ENCODE peak calls at places on chromosomes 6 and 20, in six cellular contexts. O is spleen, U is lower lobe of right lung, G is breast epithelium, D is tibial artery, X is mammary epithelial cell. Y is an unnamed sample.

GRCh38 chr20:1809611-1810510 is 85.3 kb upstream of the SIRPA start:
- DNase-seq in O (no peak), U (no peak), G (no peak), D (peak; percentile 45), X (peak; percentile 77), Y (no peak)

GRCh38 chr6:131213501-131213990 is 78.3 kb downstream of the AKAP7 start:
- DNase-seq in O (no peak), U (no peak), G (no peak), D (no peak), X (no peak), Y (no peak)

GRCh38 chr6:160750276-160750689 is 48.2 kb downstream of the PLG start:
- DNase-seq in O (no peak), U (no peak), G (no peak), D (no peak), X (peak; percentile 25), Y (no peak)

GRCh38 chr6:38427492-38428210 is 212.1 kb downstream of the BTBD9 start:
- DNase-seq in O (no peak), U (no peak), G (no peak), D (no peak), X (no peak), Y (no peak)

GRCh38 chr6:164927288-164928040 is 381.9 kb downstream of the C6orf118 start:
- DNase-seq in O (peak; percentile 87), U (peak; percentile 60), G (peak; percentile 64), D (peak; percentile 70), X (peak; percentile 23), Y (no peak)

GRCh38 chr6:79385333-79385732 is 150.9 kb upstream of the HMGN3 start:
- DNase-seq in O (no peak), U (no peak), G (no peak), D (no peak), X (no peak), Y (no peak)

GRCh38 chr6:2791124-2792050 is 26.2 kb downstream of the WRNIP1 start:
- DNase-seq in O (no peak), U (peak; percentile 69), G (no peak), D (peak; percentile 84), X (peak; percentile 82), Y (peak; percentile 73)

GRCh38 chr20:58481541-58482021 is 33.6 kb downstream of the APCDD1L start:
- DNase-seq in O (no peak), U (no peak), G (no peak), D (no peak), X (peak; percentile 29), Y (no peak)

GRCh38 chr6:42509765-42510164 is 54.1 kb upstream of the UBR2 start:
- DNase-seq in O (no peak), U (no peak), G (no peak), D (no peak), X (no peak), Y (no peak)

GRCh38 chr6:26312501-26313390 is 52.3 kb upstream of the BTN3A2 start:
- DNase-seq in O (peak; percentile 89), U (peak; percentile 72), G (peak; percentile 87), D (peak; percentile 84), X (peak; percentile 81), Y (peak; percentile 82)

GRCh38 chr20:3092611-3093379 is 8.3 kb upstream of the AVP start:
- DNase-seq in O (peak; percentile 83), U (no peak), G (no peak), D (no peak), X (no peak), Y (no peak)

GRCh38 chr6:34924831-34925613 is 36.0 kb downstream of the ANKS1A start:
- DNase-seq in O (no peak), U (no peak), G (no peak), D (no peak), X (no peak), Y (no peak)

GRCh38 chr6:13700232-13700631 is 11.4 kb downstream of the RANBP9 start:
- DNase-seq in O (no peak), U (no peak), G (no peak), D (no peak), X (no peak), Y (no peak)

GRCh38 chr6:4788953-4789584 is 12.9 kb downstream of the CDYL start:
- DNase-seq in O (peak; percentile 87), U (no peak), G (no peak), D (no peak), X (no peak), Y (no peak)

GRCh38 chr6:34274129-34274528 is 25.3 kb upstream of the SMIM29 start:
- DNase-seq in O (no peak), U (no peak), G (no peak), D (no peak), X (no peak), Y (no peak)

GRCh38 chr6:101541873-101542272 is 148.4 kb downstream of the GRIK2 start:
- DNase-seq in O (no peak), U (no peak), G (no peak), D (no peak), X (no peak), Y (no peak)

GRCh38 chr6:117272032-117272866 is 6.9 kb downstream of the VGLL2 start:
- DNase-seq in O (no peak), U (no peak), G (no peak), D (no peak), X (no peak), Y (no peak)

GRCh38 chr6:71375676-71376075 is 87.1 kb downstream of the OGFRL1 start:
- DNase-seq in O (no peak), U (no peak), G (no peak), D (no peak), X (peak; percentile 85), Y (no peak)

GRCh38 chr20:19077370-19078220 is 134.8 kb upstream of the SLC24A3 start:
- DNase-seq in O (no peak), U (no peak), G (no peak), D (no peak), X (no peak), Y (no peak)

GRCh38 chr20:14449323-14449722 is 111.9 kb upstream of the FLRT3 start:
- DNase-seq in O (no peak), U (no peak), G (no peak), D (no peak), X (peak; percentile 71), Y (no peak)

GRCh38 chr6:131387706-131388455 is 185.1 kb upstream of the ARG1 start:
- DNase-seq in O (no peak), U (no peak), G (no peak), D (no peak), X (no peak), Y (no peak)

GRCh38 chr6:125821825-125822281 is 31.1 kb downstream of the NCOA7 start:
- DNase-seq in O (no peak), U (no peak), G (no peak), D (no peak), X (peak; percentile 21), Y (no peak)

GRCh38 chr6:157984165-157984564 is 2.5 kb downstream of the SYNJ2 start:
- DNase-seq in O (no peak), U (no peak), G (no peak), D (peak; percentile 42), X (no peak), Y (no peak)

GRCh38 chr6:83461438-83461837 is 30.6 kb upstream of the ME1 start:
- DNase-seq in O (no peak), U (no peak), G (no peak), D (no peak), X (no peak), Y (no peak)

GRCh38 chr6:164022632-164023031 is 608.1 kb downstream of the QKI start:
- DNase-seq in O (peak; percentile 70), U (no peak), G (no peak), D (no peak), X (no peak), Y (no peak)

GRCh38 chr20:34018166-34018565 is 24.5 kb downstream of the RALY start:
- DNase-seq in O (no peak), U (no peak), G (no peak), D (no peak), X (no peak), Y (no peak)
- TF ChIP-seq CTCF in O (no peak), U (no peak), G (no peak), D (no peak), X (no peak), Y (no peak)

DNA sequence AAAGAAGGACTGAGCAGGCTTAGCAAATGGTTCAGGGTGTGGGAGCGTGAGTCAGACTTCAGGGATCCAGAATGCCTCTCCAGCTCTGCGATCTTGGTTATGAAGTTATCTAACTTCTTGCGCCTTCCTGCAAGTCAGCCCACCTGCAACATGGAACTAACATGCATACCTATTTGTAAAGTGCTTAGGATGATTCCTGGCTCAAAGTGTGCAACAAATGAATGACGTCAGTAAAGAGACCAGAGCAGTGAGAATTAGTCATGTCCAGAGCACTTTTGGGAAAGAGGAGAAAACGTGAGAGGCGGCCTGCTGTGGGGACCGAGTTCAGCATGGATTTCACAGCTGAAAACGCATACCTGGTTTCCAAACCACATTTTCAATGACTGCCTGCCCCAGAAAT is 610.0 kb upstream of the CDH4 start:
- DNase-seq in O (no peak), U (no peak), G (no peak), D (no peak), X (no peak), Y (no peak)
- H3K9me3 ChIP-seq in O (no peaks in the 10 kb centered on the region), U (no peaks in the 10 kb centered on the region), G (no peaks in the 10 kb centered on the region), D (no peaks in the 10 kb centered on the region), X (no peaks in the 10 kb centered on the region), Y (no peaks in the 10 kb centered on the region)

GRCh38 chr20:4216142-4216735 is 200.9 kb upstream of the RNF24 start:
- DNase-seq in O (peak; percentile 19), U (no peak), G (no peak), D (no peak), X (no peak), Y (no peak)

GRCh38 chr20:4220756-4221155 is 205.4 kb upstream of the RNF24 start:
- DNase-seq in O (peak; percentile 3), U (no peak), G (no peak), D (no peak), X (no peak), Y (no peak)

GRCh38 chr20:4217349-4217761 is 202.0 kb upstream of the RNF24 start:
- DNase-seq in O (peak; percentile 31), U (no peak), G (no peak), D (no peak), X (peak; percentile 31), Y (no peak)

GRCh38 chr20:4216866-4217265 is 201.5 kb upstream of the RNF24 start:
- DNase-seq in O (peak; percentile 54), U (no peak), G (no peak), D (no peak), X (no peak), Y (no peak)

DNA sequence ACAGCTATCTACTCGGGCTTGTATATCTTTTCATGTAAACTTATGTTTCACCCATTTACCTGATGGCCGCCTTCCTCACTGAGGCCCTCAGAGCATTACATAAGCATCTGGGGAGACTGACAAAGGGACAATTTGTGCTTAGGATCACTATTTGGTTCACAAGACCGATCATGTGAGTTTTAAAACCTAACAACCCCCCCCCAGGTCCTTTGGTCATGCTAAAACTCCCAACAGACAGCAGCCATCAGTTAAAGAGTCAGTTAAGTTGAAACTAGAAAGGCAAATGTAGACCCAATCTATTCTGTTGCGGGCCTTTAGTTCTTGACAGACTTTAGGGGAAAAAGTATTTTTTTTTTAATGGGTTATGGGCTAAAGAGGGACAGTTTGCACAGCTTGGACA is 205.0 kb upstream of the RNF24 start:
- DNase-seq in O (no peak), U (no peak), G (no peak), D (no peak), X (no peak), Y (no peak)
- TF ChIP-seq CTCF in O (no peak), U (no peak), G (no peak), D (no peak), X (no peak), Y (no peak)

DNA sequence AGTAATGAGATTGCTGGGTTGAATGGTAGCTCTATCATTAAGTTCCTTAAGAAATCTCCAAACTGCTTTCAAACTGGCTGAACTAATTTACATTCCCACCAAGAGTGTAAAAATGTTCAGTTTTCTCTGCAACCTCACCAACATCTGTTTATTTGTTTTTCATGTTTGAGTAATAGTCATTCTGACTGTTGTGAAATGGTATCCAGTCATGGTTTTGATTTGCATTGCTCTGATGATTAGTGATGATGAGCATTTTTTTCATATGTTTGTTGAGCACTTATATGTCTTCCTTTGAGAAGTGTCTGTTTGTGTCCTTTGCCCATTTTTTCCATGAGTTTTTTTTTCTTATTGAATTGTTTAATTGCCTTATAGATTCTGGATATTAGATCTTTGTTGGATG is 24.9 kb downstream of the DEFB125 start:
- DNase-seq in O (no peak), U (no peak), G (no peak), D (no peak), X (peak; percentile 6), Y (no peak)
- H3K9me3 ChIP-seq in O (no peaks in the 10 kb centered on the region), U (no peaks in the 10 kb centered on the region), G (no peaks in the 10 kb centered on the region), D (peaks cover 9% of the 10 kb centered on the region), X (no peaks in the 10 kb centered on the region), Y (no peaks in the 10 kb centered on the region)